ENCODE peak calls at places on chromosome 11, in ten cellular contexts. O is pancreas, G is dorsolateral prefrontal cortex, X is brain microvascular endothelial cell, D is astrocyte of the cerebellum, W is GM23248, L is neural progenitor cell, P is lung, R is testis, V is cardiac fibroblast. Z is an unnamed sample.

GRCh38 chr11:38226684-38227083 is 1628.6 kb upstream of the RAG2 start:
- DNase-seq in P (no peak), V (peak; percentile 2), R (no peak), D (no peak), W (peak; percentile 0), G (no peak), X (no peak), L (no peak), O (no peak), Z (no peak)

GRCh38 chr11:9573775-9574555 is 495 bp downstream of the WEE1 start:
- DNase-seq in R (peak; percentile 22), W (peak; percentile 52), D (no peak), V (peak; percentile 32), X (no peak), O (no peak), L (peak; percentile 55), P (peak; percentile 38), G (no peak), Z (no peak)

GRCh38 chr11:1574256-1575242 is 2.5 kb upstream of the DUSP8 start:
- DNase-seq in L (peak; percentile 73), W (peak; percentile 74), O (peak; percentile 76), R (peak; percentile 82), G (peak; percentile 59), P (no peak), V (peak; percentile 45), D (no peak), X (no peak), Z (no peak)

GRCh38 chr11:47399860-47400812 is 8.3 kb upstream of the SLC39A13 start:
- DNase-seq in W (no peak), D (no peak), V (no peak), P (no peak), R (no peak), L (peak; percentile 53), O (no peak), G (no peak), X (no peak), Z (peak; percentile 15)

GRCh38 chr11:58493676-58494075 is 14.2 kb downstream of the OR5B21 start:
- DNase-seq in R (no peak), V (no peak), O (no peak), D (no peak), P (no peak), X (peak; percentile 29), G (no peak), L (no peak), W (peak; percentile 62), Z (no peak)

GRCh38 chr11:6354651-6355485 is 34.6 kb upstream of the CAVIN3 start:
- DNase-seq in W (no peak), R (no peak), P (no peak), O (no peak), D (no peak), G (no peak), V (no peak), L (no peak), X (no peak), Z (no peak)

GRCh38 chr11:119739021-119739703 is 10.2 kb upstream of the NECTIN1 start:
- DNase-seq in V (no peak), O (no peak), R (no peak), G (no peak), P (no peak), X (no peak), L (no peak), D (no peak), W (no peak), Z (no peak)

GRCh38 chr11:111733655-111734088 is 32.5 kb downstream of the PPP2R1B start:
- DNase-seq in R (no peak), V (no peak), L (peak; percentile 34), O (no peak), P (no peak), D (no peak), X (no peak), W (peak; percentile 48), G (no peak), Z (no peak)

GRCh38 chr11:69839516-69839915 is 20.3 kb upstream of the FGF3 start:
- DNase-seq in P (no peak), R (no peak), L (no peak), O (no peak), V (no peak), X (no peak), W (no peak), D (no peak), G (no peak), Z (no peak)

GRCh38 chr11:70016666-70017347 is 61.3 kb upstream of the ANO1 start:
- DNase-seq in W (peak; percentile 76), L (no peak), P (no peak), X (peak; percentile 36), V (peak; percentile 24), R (no peak), O (no peak), G (no peak), D (peak; percentile 27), Z (no peak)

GRCh38 chr11:35145249-35145648 is 6.3 kb downstream of the CD44 start:
- DNase-seq in V (no peak), O (peak; percentile 35), X (peak; percentile 81), D (no peak), W (peak; percentile 71), P (no peak), L (no peak), R (no peak), G (no peak), Z (no peak)

GRCh38 chr11:68550485-68550817 is 89.9 kb downstream of the PPP6R3 start:
- DNase-seq in V (peak; percentile 67), O (no peak), X (peak; percentile 15), D (no peak), P (no peak), R (no peak), L (no peak), W (peak; percentile 63), G (no peak), Z (no peak)

GRCh38 chr11:9089636-9090035 is 1.8 kb downstream of the SCUBE2 start:
- DNase-seq in P (no peak), G (no peak), W (peak; percentile 22), R (no peak), D (no peak), O (no peak), V (no peak), X (no peak), L (no peak), Z (no peak)

GRCh38 chr11:94739331-94739730 is 28.8 kb upstream of the AMOTL1 start:
- DNase-seq in W (no peak), O (no peak), R (no peak), P (no peak), G (no peak), D (no peak), L (peak; percentile 6), X (no peak), V (no peak), Z (no peak)

DNA sequence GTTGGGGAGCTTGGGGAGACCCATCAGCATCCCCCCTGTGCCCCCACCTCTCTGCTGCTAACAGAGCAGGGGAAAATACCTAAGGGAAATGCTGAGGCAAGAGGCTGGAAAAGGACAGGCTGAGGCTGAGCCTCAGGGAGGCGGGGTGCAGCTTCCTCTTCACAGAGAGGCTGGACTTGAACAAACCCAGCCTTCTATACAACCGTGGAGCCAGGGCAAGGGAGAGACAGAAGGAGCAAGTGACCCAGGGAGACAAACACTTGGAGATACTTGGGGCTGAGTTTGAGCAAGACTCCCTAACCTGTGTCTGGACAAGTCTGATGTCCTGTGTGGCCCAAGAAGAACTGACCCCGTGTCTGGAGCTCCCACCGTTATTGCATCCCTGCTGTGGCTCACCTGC is at the start of gene SLCO2B1:
- DNase-seq in O (no peak), D (no peak), G (no peak), R (peak; percentile 51), P (no peak), L (no peak), V (no peak), X (no peak), W (no peak), Z (no peak)
- H3K4me3 ChIP-seq in O (peak within 1 kb of the TSS; percentile 1), D (no peak within 1 kb of the TSS), G (peak within 1 kb of the TSS; percentile 52), R (peak within 1 kb of the TSS; percentile 49), P (peak within 1 kb of the TSS; percentile 59), L (no peak within 1 kb of the TSS), V (no peak within 1 kb of the TSS), X (no peak within 1 kb of the TSS), W (no peak within 1 kb of the TSS), Z (no peak within 1 kb of the TSS)

GRCh38 chr11:18526521-18527296 is at the start of gene TSG101:
- DNase-seq in R (peak; percentile 97), V (peak; percentile 94), P (peak; percentile 97), G (peak; percentile 95), O (peak; percentile 92), L (peak; percentile 96), D (peak; percentile 80), X (peak; percentile 90), W (peak; percentile 93), Z (peak; percentile 78)

GRCh38 chr11:18523079-18523478 is 3.7 kb downstream of the TSG101 start:
- DNase-seq in O (no peak), L (no peak), V (no peak), G (no peak), X (no peak), W (peak; percentile 14), P (no peak), D (no peak), R (no peak), Z (no peak)

GRCh38 chr11:18524248-18524647 is 2.5 kb downstream of the TSG101 start:
- DNase-seq in X (no peak), V (no peak), R (no peak), D (no peak), L (no peak), G (no peak), O (no peak), P (no peak), W (no peak), Z (no peak)

GRCh38 chr11:18527512-18527911 is 770 bp upstream of the TSG101 start:
- DNase-seq in G (no peak), D (no peak), W (peak; percentile 77), O (no peak), R (no peak), X (peak; percentile 2), V (peak; percentile 5), L (no peak), P (no peak), Z (no peak)

DNA sequence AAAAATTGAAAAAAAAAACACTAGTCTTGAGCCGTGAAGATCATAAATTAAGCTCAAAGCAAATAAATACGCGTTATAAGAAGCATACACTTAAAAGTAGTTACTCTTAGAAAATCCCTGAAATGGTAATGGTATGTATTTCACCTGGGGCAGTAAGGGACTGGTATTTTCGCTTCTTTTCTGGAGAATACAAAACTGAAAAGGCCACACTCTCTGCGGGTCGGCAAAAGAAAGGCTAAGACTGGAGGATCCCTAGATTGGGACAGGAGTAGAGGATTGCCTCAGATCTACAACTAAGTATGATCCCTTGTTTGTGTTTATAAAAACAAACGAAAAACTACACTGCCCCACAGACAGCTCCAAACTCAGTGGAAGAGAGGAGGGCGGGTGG is 617 bp downstream of the TSG101 start:
- DNase-seq in G (no peak), O (no peak), L (no peak), R (no peak), P (no peak), V (no peak), X (no peak), W (no peak), D (no peak), Z (no peak)
- H3K4me3 ChIP-seq in G (peak overlapping the region; percentile 71), O (peak overlapping the region; percentile 57), L (peak overlapping the region; percentile 89), R (peak overlapping the region; percentile 94), P (peak overlapping the region; percentile 85), V (peak overlapping the region; percentile 91), X (peak overlapping the region; percentile 87), W (peak overlapping the region; percentile 92), D (peak overlapping the region; percentile 80), Z (peak overlapping the region; percentile 96)

GRCh38 chr11:61888590-61888989 is 2.8 kb downstream of the FADS3 start:
- DNase-seq in X (no peak), V (no peak), R (no peak), L (no peak), D (no peak), O (no peak), P (no peak), W (peak; percentile 6), G (no peak), Z (no peak)
- H3K4me3 ChIP-seq in X (no peak overlapping the region), V (peak overlapping the region; percentile 21), R (no peak overlapping the region), L (no peak overlapping the region), D (no peak overlapping the region), O (no peak overlapping the region), P (no peak overlapping the region), W (no peak overlapping the region), G (no peak overlapping the region), Z (no peak overlapping the region)

GRCh38 chr11:3659595-3660515 is 11.3 kb downstream of the CHRNA10 start:
- DNase-seq in V (no peak), R (no peak), O (peak; percentile 35), P (no peak), G (no peak), L (no peak), X (no peak), W (no peak), D (no peak), Z (no peak)
- H3K4me3 ChIP-seq in V (no peak overlapping the region), R (no peak overlapping the region), O (no peak overlapping the region), P (no peak overlapping the region), G (no peak overlapping the region), L (no peak overlapping the region), X (no peak overlapping the region), W (no peak overlapping the region), D (no peak overlapping the region), Z (no peak overlapping the region)

Z was measured in Jurkat, Clone E6-1.